ENCODE peak calls at places on chromosomes 2 and 18, in four cellular contexts. T is amygdala, P is breast epithelium, F is body of pancreas. U is an unnamed sample.

GRCh38 chr2:180519276-180519675 is 461.1 kb upstream of the UBE2E3 start:
- DNase-seq in T (no peak), P (no peak), F (no peak), U (no peak)

GRCh38 chr18:35182151-35182550 is 58.7 kb upstream of the ZNF397 start:
- DNase-seq in T (no peak), P (no peak), F (no peak), U (no peak)

GRCh38 chr2:172058660-172059059 is 26.6 kb upstream of the DLX1 start:
- DNase-seq in T (no peak), P (no peak), F (no peak), U (no peak)

GRCh38 chr18:45254683-45255082 is 360.6 kb upstream of the SLC14A2 start:
- DNase-seq in T (no peak), P (no peak), F (no peak), U (no peak)

GRCh38 chr2:158473719-158474392 is 17.1 kb downstream of the PKP4 start:
- DNase-seq in T (no peak), P (no peak), F (no peak), U (no peak)

GRCh38 chr2:219402665-219403515 is 15.2 kb upstream of the DNPEP start:
- DNase-seq in T (peak; percentile 44), P (no peak), F (peak; percentile 64), U (peak; percentile 66)

GRCh38 chr2:68292108-68292710 is 27.5 kb downstream of the CNRIP1 start:
- DNase-seq in T (no peak), P (no peak), F (peak; percentile 23), U (peak; percentile 26)

GRCh38 chr2:207840101-207840500 is 70.4 kb upstream of the FZD5 start:
- DNase-seq in T (no peak), P (no peak), F (no peak), U (no peak)

GRCh38 chr18:40380657-40381441 is 1574.2 kb upstream of the PIK3C3 start:
- DNase-seq in T (no peak), P (no peak), F (no peak), U (no peak)

GRCh38 chr2:58796239-58796638 is 555.1 kb upstream of the FANCL start:
- DNase-seq in T (no peak), P (no peak), F (no peak), U (no peak)